ENCODE peak calls at places on chromosomes 7 and 10, in four cellular contexts. P is pancreas, L is body of pancreas, G is aorta. V is an unnamed sample.

GRCh38 chr7:5237286-5237685 is 45.5 kb upstream of the SLC29A4 start:
- DNase-seq in P (no peak), L (peak; percentile 45), G (no peak), V (peak; percentile 29)

GRCh38 chr10:77253037-77253436 is 384.6 kb downstream of the KCNMA1 start:
- DNase-seq in L (no peak), P (no peak), G (no peak), V (no peak)

GRCh38 chr7:141915565-141915964 is 634 bp upstream of the OR9A4 start:
- DNase-seq in G (no peak), L (peak; percentile 76), P (peak; percentile 43), V (peak; percentile 41)

GRCh38 chr7:94698275-94698674 is 42.3 kb upstream of the SGCE start:
- DNase-seq in P (no peak), L (no peak), G (no peak), V (no peak)

GRCh38 chr7:141362580-141363435 is 188.4 kb upstream of the AGK start:
- DNase-seq in P (no peak), G (no peak), L (no peak), V (no peak)

GRCh38 chr7:47875406-47875805 is 72.9 kb downstream of the PKD1L1 start:
- DNase-seq in P (no peak), G (no peak), L (no peak), V (no peak)

GRCh38 chr7:90625051-90625450 is 28.9 kb downstream of the CDK14 start:
- DNase-seq in L (no peak), P (no peak), G (no peak), V (no peak)

GRCh38 chr10:70458329-70459060 is 17.0 kb upstream of the NODAL start:
- DNase-seq in L (peak; percentile 80), G (peak; percentile 96), P (peak; percentile 86), V (peak; percentile 45)

GRCh38 chr10:44988957-44989620 is 10.5 kb upstream of the DEPP1 start:
- DNase-seq in L (peak; percentile 89), P (peak; percentile 81), G (no peak), V (peak; percentile 15)

GRCh38 chr7:135650831-135651573 is 11.3 kb upstream of the STMP1 start:
- DNase-seq in G (no peak), L (no peak), P (no peak), V (peak; percentile 29)

GRCh38 chr7:41065663-41066062 is 637.2 kb downstream of the INHBA start:
- DNase-seq in G (no peak), L (no peak), P (no peak), V (peak; percentile 61)

GRCh38 chr7:82700739-82701138 is 257.2 kb upstream of the CACNA2D1 start:
- DNase-seq in G (no peak), P (no peak), L (no peak), V (peak; percentile 20)

GRCh38 chr7:2242541-2243482 is 786 bp downstream of the NUDT1 start:
- DNase-seq in L (no peak), G (no peak), P (no peak), V (peak; percentile 56)

DNA sequence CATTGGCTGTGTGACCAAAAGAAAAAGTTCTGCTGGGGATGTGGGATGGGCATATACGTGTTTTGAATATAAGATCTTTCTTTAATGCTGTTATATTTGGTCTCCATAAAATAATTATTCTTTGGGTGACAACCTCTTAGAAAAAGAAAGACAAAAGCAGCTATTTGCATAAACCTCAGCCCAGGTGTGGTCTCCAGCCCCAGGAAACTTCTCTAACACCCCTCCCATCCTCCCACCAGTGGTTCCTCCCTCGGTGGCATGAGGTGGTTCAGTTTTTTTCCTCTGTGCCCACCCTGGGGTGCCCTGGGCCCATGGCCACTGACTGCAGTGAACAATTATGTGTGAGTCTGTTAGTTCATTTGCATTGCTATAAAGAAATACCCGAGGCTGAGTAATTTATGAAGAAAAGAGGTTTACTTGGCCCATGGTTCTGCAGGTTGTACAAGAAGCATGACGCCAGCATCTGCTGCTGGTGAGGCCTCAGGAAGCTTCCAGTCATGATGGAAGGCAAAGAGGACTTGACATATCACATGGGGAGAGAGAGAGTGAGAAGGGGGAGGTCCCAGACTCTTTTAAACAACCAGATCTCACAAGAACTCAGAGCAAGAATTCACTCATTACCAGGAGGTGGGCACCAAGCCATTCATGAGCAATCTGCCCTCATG is 165.9 kb downstream of the CUX1 start:
- DNase-seq in G (no peak), P (no peak), L (no peak), V (no peak)
- H3K4me1 ChIP-seq in G (peaks cover 4% of the 10 kb centered on the region), P (no peaks in the 10 kb centered on the region), L (no peaks in the 10 kb centered on the region), V (no peaks in the 10 kb centered on the region)

GRCh38 chr7:99679032-99679399 is 780 bp downstream of the CYP3A5 start:
- DNase-seq in L (peak; percentile 48), G (no peak), P (peak; percentile 27), V (peak; percentile 78)
- H3K27ac ChIP-seq in L (peak overlapping the region; percentile 54), G (no peak overlapping the region), P (peak overlapping the region; percentile 1), V (peak overlapping the region; percentile 88)

DNA sequence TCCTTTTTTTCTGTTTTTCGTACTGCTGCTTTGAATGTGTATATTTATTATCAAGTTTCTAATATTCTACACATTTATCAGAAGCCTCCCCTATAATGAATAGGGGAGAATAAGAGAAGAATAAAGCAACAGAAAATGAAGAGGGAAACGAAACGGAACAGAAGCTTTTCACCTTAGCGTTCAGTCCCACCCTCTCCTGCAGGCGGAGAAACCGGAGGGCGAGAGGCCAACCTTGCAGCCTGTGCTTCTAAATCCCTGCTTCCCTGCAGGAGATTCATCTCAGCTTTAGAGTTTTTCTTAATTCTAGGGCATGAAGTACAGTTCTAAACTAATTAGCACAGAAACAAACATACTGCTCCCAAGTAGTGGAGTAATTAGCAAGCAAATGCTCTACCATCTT is 107.2 kb downstream of the CUBN start:
- DNase-seq in P (no peak), G (no peak), L (no peak), V (no peak)
- H3K4me1 ChIP-seq in P (no peaks in the 10 kb centered on the region), G (peaks cover 4% of the 10 kb centered on the region), L (no peaks in the 10 kb centered on the region), V (no peaks in the 10 kb centered on the region)

GRCh38 chr10:3051686-3052085 is 15.7 kb upstream of the PFKP start:
- DNase-seq in G (no peak), L (no peak), P (no peak), V (no peak)
- H3K27ac ChIP-seq in G (no peak overlapping the region), L (no peak overlapping the region), P (no peak overlapping the region), V (no peak overlapping the region)

DNA sequence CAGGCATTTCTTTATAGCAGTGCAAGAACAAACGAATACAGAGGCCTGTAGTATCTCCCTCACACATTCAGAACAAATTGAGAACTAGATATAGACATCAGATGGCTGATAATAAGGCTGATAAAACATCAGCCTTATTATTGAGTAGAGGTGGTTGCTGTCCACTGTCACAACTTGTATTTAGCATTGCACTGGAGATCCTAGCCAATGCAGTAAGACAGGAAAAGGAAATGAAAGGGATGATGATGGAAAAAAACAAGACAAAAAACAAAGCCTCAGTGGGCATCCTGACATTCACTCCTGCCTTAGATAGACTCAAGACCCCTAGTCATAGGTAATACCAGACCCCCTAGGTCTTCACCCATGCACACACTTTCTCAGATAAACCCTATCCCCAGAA is 4.7 kb upstream of the RABGEF1 start:
- DNase-seq in L (no peak), G (no peak), P (no peak), V (no peak)
- H3K4me1 ChIP-seq in L (peaks cover 29% of the 10 kb centered on the region), G (no peaks in the 10 kb centered on the region), P (peaks cover 3% of the 10 kb centered on the region), V (no peaks in the 10 kb centered on the region)

DNA sequence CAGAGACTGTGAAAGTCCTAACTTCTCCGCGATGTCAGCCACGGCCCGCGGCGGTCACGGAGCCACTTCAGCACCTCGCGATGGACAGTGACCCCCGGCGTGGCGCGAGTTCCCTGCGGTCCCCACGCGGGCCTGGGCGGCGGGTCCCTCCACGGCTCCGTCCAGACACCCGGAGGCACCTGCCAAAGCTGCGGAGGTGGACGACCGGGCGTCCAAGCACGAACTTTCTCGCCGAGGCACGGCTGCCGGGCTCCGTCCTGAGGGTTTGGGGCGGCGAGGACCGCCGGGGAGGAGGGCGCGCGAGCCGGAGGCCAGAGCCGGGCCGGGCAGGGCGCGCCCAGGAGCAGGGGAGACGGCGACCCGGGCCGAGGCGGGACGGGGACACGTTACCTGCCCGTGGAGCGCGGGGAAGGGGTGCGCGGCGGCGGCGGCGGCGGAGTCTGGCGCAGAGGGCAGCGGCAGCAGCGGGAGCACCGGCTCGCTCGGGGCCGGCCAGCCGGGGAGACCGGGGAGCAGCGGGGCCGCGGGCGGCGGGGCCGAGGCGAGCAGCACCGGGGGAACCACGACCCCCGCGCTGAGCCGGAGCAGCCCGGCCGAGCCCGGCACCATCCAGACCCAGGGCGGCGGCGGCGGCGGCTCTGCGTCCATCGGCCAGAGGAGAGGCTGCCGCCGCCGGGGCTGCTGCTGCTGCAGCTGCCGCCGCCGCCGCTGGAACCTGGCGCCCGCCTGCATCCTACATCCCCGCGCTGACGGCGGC is 439 bp downstream of the TCERG1L start:
- DNase-seq in G (peak; percentile 73), L (no peak), P (no peak), V (no peak)
- H3K27ac ChIP-seq in G (no peak overlapping the region), L (no peak overlapping the region), P (no peak overlapping the region), V (no peak overlapping the region)

GRCh38 chr10:122474145-122474739 is 12.9 kb downstream of the HTRA1 start:
- DNase-seq in L (no peak), P (no peak), G (no peak), V (no peak)
- H3K4me1 ChIP-seq in L (no peaks in the 10 kb centered on the region), P (peaks cover 3% of the 10 kb centered on the region), G (peaks cover 8% of the 10 kb centered on the region), V (no peaks in the 10 kb centered on the region)